ENCODE peak calls at places on chromosome 17, in five cellular contexts. Y is MCF 10A, X is foreskin fibroblast, V is mucosa of descending colon, O is heart right ventricle. U is an unnamed sample.

GRCh38 chr17:38541281-38541680 is 64.5 kb downstream of the SRCIN1 start:
- DNase-seq in V (no peak), O (no peak), Y (no peak), X (no peak), U (no peak)

GRCh38 chr17:74280093-74280513 is 6.1 kb downstream of the DNAI2 start:
- DNase-seq in V (no peak), O (no peak), Y (no peak), X (no peak), U (no peak)

GRCh38 chr17:31495049-31495885 is 103.8 kb downstream of the RAB11FIP4 start:
- DNase-seq in O (no peak), Y (peak), X (no peak), V (peak), U (no peak)

GRCh38 chr17:63263053-63263452 is 183.1 kb downstream of the CYB561 start:
- DNase-seq in Y (no peak), V (no peak), X (no peak), O (no peak), U (no peak)

GRCh38 chr17:72151565-72152391 is 31.0 kb downstream of the SOX9 start:
- DNase-seq in Y (peak), O (peak), X (peak), V (peak), U (no peak)

GRCh38 chr17:32774286-32775084 is 102.4 kb downstream of the MYO1D start:
- DNase-seq in O (no peak), X (no peak), V (no peak), Y (no peak), U (no peak)

GRCh38 chr17:7809086-7809790 is 24.8 kb upstream of the KDM6B start:
- DNase-seq in V (no peak), Y (peak), O (no peak), X (no peak), U (no peak)

GRCh38 chr17:72351884-72352346 is 231.1 kb downstream of the SOX9 start:
- DNase-seq in X (no peak), O (no peak), V (no peak), Y (no peak), U (no peak)

GRCh38 chr17:32998111-32998892 is 6.7 kb downstream of the SPACA3 start:
- DNase-seq in Y (peak), V (peak), X (peak), O (peak), U (peak)

GRCh38 chr17:18005496-18005895 is 32.8 kb downstream of the DRC3 start:
- DNase-seq in V (no peak), O (no peak), X (no peak), Y (no peak), U (no peak)

GRCh38 chr17:8894673-8895578 is 27.5 kb upstream of the PIK3R6 start:
- DNase-seq in X (peak), O (no peak), V (peak), Y (peak), U (peak)

GRCh38 chr17:75896360-75897075 is at the start of gene TRIM65:
- DNase-seq in Y (peak), V (peak), X (peak), O (peak), U (no peak)

GRCh38 chr17:44782349-44782850 is 23.6 kb downstream of the ADAM11 start:
- DNase-seq in V (no peak), Y (no peak), X (no peak), O (no peak), U (no peak)

GRCh38 chr17:21466550-21466949 is 90.4 kb downstream of the KCNJ12 start:
- DNase-seq in X (no peak), V (no peak), Y (no peak), O (no peak), U (no peak)

GRCh38 chr17:13825526-13826040 is 223.9 kb upstream of the HS3ST3A1 start:
- DNase-seq in V (no peak), O (no peak), Y (no peak), X (no peak), U (no peak)

GRCh38 chr17:83149761-83150251 is 70.4 kb downstream of the METRNL start:
- DNase-seq in O (no peak), Y (no peak), X (no peak), V (no peak), U (no peak)

GRCh38 chr17:43337684-43338428 is 60.9 kb upstream of the ARL4D start:
- DNase-seq in Y (no peak), X (no peak), O (no peak), V (no peak), U (no peak)

GRCh38 chr17:10021239-10021638 is 116.2 kb upstream of the RCVRN start:
- DNase-seq in X (no peak), V (no peak), Y (no peak), O (no peak), U (no peak)

GRCh38 chr17:75183999-75184884 is 1.5 kb upstream of the SUMO2 start:
- DNase-seq in O (no peak), Y (no peak), X (no peak), V (no peak), U (no peak)

GRCh38 chr17:78939615-78940014 is 14.4 kb upstream of the TIMP2 start:
- DNase-seq in Y (peak), X (peak), V (no peak), O (no peak), U (no peak)

GRCh38 chr17:68011199-68011665 is 15.0 kb upstream of the C17orf58 start:
- DNase-seq in O (peak), X (peak), Y (peak), V (peak), U (no peak)

GRCh38 chr17:49980703-49981197 is 11.8 kb downstream of the DLX4 start:
- DNase-seq in V (no peak), X (no peak), Y (peak), O (no peak), U (no peak)

GRCh38 chr17:42880776-42881175 is 19.8 kb upstream of the G6PC1 start:
- DNase-seq in O (no peak), V (no peak), X (peak), Y (no peak), U (no peak)

GRCh38 chr17:75549246-75550138 is 24.0 kb downstream of the LLGL2 start:
- DNase-seq in O (no peak), X (no peak), V (peak), Y (peak), U (no peak)

GRCh38 chr17:71081666-71082065 is 912.3 kb downstream of the KCNJ2 start:
- DNase-seq in X (no peak), O (no peak), Y (no peak), V (no peak), U (no peak)

GRCh38 chr17:45284176-45285140 is 22.6 kb upstream of the SPATA32 start:
- DNase-seq in O (peak), X (no peak), V (no peak), Y (no peak), U (no peak)

GRCh38 chr17:50558955-50559614 is 1.4 kb upstream of the CACNA1G start:
- DNase-seq in X (peak), V (peak), O (no peak), Y (no peak), U (no peak)

GRCh38 chr17:39634384-39634871 is 2.5 kb upstream of the STARD3 start:
- DNase-seq in X (peak), V (no peak), Y (peak), O (no peak), U (no peak)

GRCh38 chr17:70929226-70929625 is 759.9 kb downstream of the KCNJ2 start:
- DNase-seq in X (peak), V (no peak), Y (peak), O (no peak), U (no peak)

GRCh38 chr17:62780951-62781350 is 27.2 kb downstream of the MARCHF10 start:
- DNase-seq in Y (no peak), O (no peak), V (no peak), X (no peak), U (no peak)

GRCh38 chr17:42422412-42422957 is 571 bp downstream of the CAVIN1 start:
- DNase-seq in X (peak), Y (peak), V (peak), O (peak), U (no peak)

GRCh38 chr17:78912082-78912481 is 9.1 kb upstream of the CEP295NL start:
- DNase-seq in Y (no peak), V (no peak), O (no peak), X (no peak), U (no peak)

GRCh38 chr17:38418693-38419507 is 9.4 kb upstream of the ARHGAP23 start:
- DNase-seq in V (no peak), Y (no peak), O (no peak), X (peak), U (no peak)

GRCh38 chr17:72943826-72944689 is 148.4 kb downstream of the SLC39A11 start:
- DNase-seq in Y (no peak), O (no peak), X (no peak), V (no peak), U (no peak)

GRCh38 chr17:39555368-39555767 is 52.4 kb downstream of the NEUROD2 start:
- DNase-seq in X (no peak), V (no peak), O (no peak), Y (no peak), U (no peak)

GRCh38 chr17:11980813-11981212 is 16.5 kb downstream of the ZNF18 start:
- DNase-seq in O (no peak), X (peak), V (no peak), Y (peak), U (no peak)

GRCh38 chr17:42409467-42410351 is 13.3 kb downstream of the CAVIN1 start:
- DNase-seq in X (peak), Y (peak), O (peak), V (peak), U (peak)

GRCh38 chr17:16492613-16493290 is 759 bp upstream of the LRRC75A start:
- DNase-seq in V (no peak), X (no peak), O (no peak), Y (no peak), U (no peak)

GRCh38 chr17:16493470-16494048 is 1.6 kb upstream of the LRRC75A start:
- DNase-seq in Y (no peak), O (no peak), X (no peak), V (no peak), U (no peak)

GRCh38 chr17:16491131-16491702 is 776 bp downstream of the LRRC75A start:
- DNase-seq in Y (no peak), X (peak), V (peak), O (no peak), U (no peak)

GRCh38 chr17:16488572-16488997 is 3.4 kb downstream of the LRRC75A start:
- DNase-seq in O (no peak), X (no peak), Y (no peak), V (peak), U (no peak)

DNA sequence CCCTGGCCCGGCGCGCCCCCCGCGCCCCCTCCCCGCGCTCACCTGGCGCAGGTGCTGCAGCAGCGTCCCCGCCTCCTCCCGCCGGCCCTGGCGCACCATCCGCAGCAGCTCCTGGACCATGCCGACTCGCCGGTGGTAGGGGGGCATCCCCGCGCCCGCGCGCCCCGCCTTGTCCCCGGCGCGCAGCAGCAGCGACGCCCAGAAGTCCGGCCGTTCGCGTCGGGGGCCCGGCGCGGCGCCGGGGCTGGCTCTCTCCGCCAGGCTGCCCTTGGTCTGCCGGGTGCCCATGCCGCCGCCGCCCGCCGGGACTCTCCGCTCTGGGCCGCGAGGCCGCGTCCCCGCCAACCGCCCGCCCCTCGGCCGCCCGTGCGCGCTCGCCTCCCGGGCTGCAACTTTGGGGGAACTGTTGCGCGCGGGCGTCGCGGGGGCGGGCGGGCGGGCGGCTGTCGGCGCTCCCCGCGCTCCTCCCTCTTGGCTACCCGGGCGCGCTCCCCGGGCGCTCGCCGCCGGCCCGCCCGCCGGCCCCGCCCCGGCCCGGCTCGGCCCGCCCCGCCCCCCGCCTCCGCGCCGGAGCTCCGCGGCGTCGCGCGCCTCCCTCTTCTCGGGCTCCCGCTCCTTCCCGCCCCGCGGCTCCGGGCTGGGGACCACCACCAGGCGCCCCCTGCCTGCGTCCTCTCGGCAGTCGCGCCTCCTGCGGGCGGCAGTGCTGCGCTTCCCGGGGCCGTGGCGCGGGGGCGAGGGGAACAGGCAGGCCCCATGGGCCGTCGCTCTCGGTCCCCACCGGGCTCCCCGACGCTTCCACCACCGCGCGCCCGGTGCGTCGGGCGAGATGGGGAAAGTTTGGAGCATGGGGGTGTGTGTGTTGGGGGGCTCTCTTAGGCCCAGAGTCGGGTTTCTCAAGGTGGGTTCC is at the start of gene LRRC75A:
- DNase-seq in O (peak), X (peak), Y (peak), V (peak), U (no peak)
- TF ChIP-seq CTCF in O (peak), X (no peak), Y (no peak), V (no peak), U (no peak)

DNA sequence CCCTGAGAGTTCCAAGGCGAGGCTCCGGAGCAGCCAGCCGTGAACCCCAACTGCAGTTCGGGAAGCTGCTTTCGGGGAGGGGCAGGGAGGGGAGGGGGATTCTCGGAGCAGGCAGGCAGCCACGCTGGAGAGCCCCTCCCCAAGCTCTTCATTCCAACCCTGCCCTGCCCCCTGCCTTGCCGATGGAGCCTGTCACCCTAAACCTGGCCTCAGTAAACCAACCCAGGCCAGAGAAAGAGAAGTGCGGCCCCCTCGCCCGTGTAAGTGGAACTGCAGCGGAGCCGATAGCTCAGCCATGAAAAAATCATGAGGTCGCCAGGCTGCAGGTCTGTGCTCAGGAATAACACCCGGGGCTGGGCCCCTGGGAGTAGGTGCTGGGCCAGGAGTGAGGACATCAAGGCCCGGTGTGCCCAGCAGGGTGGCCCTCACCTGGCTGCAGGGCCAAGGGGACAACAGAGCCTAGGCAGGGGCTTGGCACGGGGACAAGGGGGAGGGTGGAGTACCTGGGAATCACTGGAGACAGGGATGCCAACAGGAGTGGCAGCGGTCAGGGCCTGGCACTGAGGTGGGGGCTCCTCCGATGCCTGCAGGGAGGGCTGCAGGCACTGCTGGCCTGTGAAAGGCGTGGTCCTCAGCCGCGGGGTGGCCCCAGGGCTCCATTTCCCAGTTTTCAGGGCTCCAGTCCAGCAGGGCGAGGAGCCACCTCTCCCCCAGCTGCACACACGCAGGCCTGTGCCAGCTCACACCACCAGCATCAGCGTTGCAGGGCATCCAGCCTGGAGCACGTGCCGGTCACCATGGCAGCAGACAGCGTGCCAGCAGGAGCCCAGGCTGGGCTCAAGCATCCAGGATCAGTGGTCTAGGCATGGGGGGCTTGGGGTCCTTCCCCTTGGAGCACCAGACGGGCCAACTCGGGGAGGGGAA is 4.8 kb upstream of the FSCN2 start:
- DNase-seq in O (peak), X (peak), Y (peak), V (no peak), U (no peak)
- TF ChIP-seq CTCF in O (no peak), X (no peak), Y (no peak), V (no peak), U (no peak)

GRCh38 chr17:27669850-27670249 is 38.9 kb downstream of the LGALS9 start:
- DNase-seq in X (no peak), O (no peak), V (no peak), Y (no peak), U (no peak)

GRCh38 chr17:27677191-27677590 is 46.2 kb downstream of the LGALS9 start:
- DNase-seq in Y (no peak), X (no peak), O (no peak), V (no peak), U (no peak)

GRCh38 chr17:27671591-27671910 is 40.6 kb downstream of the LGALS9 start:
- DNase-seq in Y (no peak), O (no peak), X (no peak), V (no peak), U (no peak)

GRCh38 chr17:27670791-27671590 is 40.0 kb downstream of the LGALS9 start:
- DNase-seq in O (no peak), V (no peak), X (no peak), Y (no peak), U (no peak)

GRCh38 chr17:27674335-27674734 is 43.3 kb downstream of the LGALS9 start:
- DNase-seq in Y (no peak), O (no peak), V (no peak), X (no peak), U (no peak)
- TF ChIP-seq CTCF in Y (no peak), O (no peak), V (no peak), X (no peak), U (no peak)

DNA sequence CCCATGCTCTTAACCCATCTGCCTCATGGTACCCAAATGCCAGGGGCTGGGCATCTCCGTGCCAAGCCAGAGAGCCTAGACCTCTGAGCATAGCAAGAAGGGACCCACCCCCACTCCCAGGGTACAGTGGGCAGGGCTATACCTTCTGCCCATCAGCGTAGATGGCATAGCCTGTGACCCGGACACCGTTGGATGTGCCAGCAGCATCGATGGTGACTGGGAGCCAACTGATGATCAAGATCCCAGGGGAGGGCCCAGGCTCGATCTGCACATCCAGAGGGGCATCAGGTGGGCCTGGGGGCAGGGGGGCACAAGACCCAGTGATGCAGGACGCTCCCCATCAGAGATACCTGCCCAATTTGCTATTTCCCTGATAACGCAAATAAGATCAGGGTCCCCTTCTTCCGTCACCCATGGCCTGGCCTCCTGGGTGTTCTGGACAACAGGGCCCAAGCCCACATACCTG is 17.1 kb downstream of the TSPOAP1 start:
- DNase-seq in X (no peak), O (no peak), V (no peak), Y (no peak), U (no peak)
- TF ChIP-seq CTCF in X (no peak), O (no peak), V (no peak), Y (no peak), U (no peak)

GRCh38 chr17:65833214-65833613 is 271.8 kb upstream of the AXIN2 start:
- DNase-seq in V (no peak), O (no peak), X (no peak), Y (no peak), U (no peak)

GRCh38 chr17:65824901-65825300 is 263.5 kb upstream of the AXIN2 start:
- DNase-seq in X (no peak), V (no peak), O (no peak), Y (no peak), U (no peak)

DNA sequence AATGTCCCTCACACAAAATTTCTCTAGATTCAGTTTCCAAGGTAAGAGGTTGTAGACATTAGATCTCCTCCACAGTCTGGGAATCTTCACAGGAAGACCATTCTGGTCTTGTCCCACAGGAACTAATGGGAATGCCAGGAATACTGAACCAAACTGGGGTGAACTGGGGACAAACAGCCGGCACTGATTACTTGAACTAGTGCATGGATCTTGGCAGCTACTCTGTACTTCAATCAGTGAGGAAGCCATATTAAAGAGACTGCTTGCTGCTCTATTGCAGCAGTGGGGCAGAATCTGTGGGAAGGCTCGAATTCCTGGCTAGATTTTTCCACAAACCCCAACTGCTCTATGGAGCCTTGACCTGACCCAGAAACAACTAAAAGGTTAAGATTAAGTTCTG is 268.9 kb upstream of the AXIN2 start:
- DNase-seq in V (no peak), X (no peak), O (no peak), Y (no peak), U (no peak)
- TF ChIP-seq CTCF in V (no peak), X (no peak), O (no peak), Y (no peak), U (no peak)

GRCh38 chr17:77257596-77258458 is 117.1 kb downstream of the SEC14L1 start:
- DNase-seq in O (no peak), Y (no peak), X (no peak), V (no peak), U (no peak)

GRCh38 chr17:77254961-77255741 is 114.4 kb downstream of the SEC14L1 start:
- DNase-seq in O (no peak), V (no peak), X (peak), Y (peak), U (no peak)

GRCh38 chr17:77257169-77257568 is 116.4 kb downstream of the SEC14L1 start:
- DNase-seq in X (no peak), Y (no peak), O (no peak), V (no peak), U (no peak)

GRCh38 chr17:77258638-77259037 is 117.9 kb downstream of the SEC14L1 start:
- DNase-seq in V (no peak), Y (no peak), O (no peak), X (no peak), U (no peak)

DNA sequence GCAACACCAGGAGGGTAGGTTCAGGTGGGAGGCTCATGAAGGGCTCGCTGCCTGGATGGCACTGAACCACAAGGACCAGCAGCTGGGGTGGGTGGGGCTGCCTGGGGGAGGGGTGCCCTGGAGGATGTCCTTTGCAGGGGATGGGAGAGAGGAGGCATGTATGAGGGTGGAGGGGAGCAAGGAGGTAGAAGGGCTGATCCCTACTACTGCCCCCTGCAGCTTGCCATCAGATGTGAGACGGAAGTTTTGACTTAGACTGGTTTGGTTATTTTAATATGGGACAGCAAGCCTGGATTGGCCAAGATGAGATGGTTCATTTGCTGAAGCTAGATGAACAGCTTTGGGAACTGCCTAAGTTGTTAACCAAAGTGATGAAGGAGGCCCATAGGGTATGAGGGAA is 115.9 kb downstream of the SEC14L1 start:
- DNase-seq in Y (no peak), X (no peak), O (no peak), V (no peak), U (no peak)
- TF ChIP-seq CTCF in Y (no peak), X (no peak), O (no peak), V (no peak), U (no peak)